ENCODE peak calls at places on chromosomes 12 and 14, in five cellular contexts. Q, F, G, S and O are unnamed samples.

GRCh38 chr12:42163913-42164312 is 19.2 kb upstream of the GXYLT1 start:
- DNase-seq in S (no peak), Q (no peak), G (no peak), F (no peak), O (no peak)

GRCh38 chr12:129241852-129242251 is 388.6 kb downstream of the GLT1D1 start:
- DNase-seq in G (no peak), F (no peak), Q (no peak), S (no peak), O (no peak)

GRCh38 chr14:36521598-36522345 is 1.7 kb upstream of the NKX2-1 start:
- DNase-seq in Q (no peak), G (no peak), F (no peak), S (no peak), O (no peak)

GRCh38 chr12:90343966-90344365 is 611.0 kb downstream of the CCER1 start:
- DNase-seq in Q (no peak), F (no peak), G (no peak), S (no peak), O (no peak)

GRCh38 chr14:24072436-24072835 is 1.1 kb downstream of the CPNE6 start:
- DNase-seq in F (no peak), G (no peak), S (no peak), Q (no peak), O (no peak)

GRCh38 chr12:2372178-2372577 is 319.4 kb downstream of the CACNA1C start:
- DNase-seq in S (no peak), G (no peak), F (no peak), Q (no peak), O (no peak)

GRCh38 chr12:49983892-49984291 is 11.1 kb downstream of the AQP6 start:
- DNase-seq in F (peak; percentile 60), G (no peak), S (peak; percentile 92), Q (no peak), O (peak; percentile 85)

GRCh38 chr12:26278666-26279065 is 83.3 kb downstream of the SSPN start:
- DNase-seq in S (no peak), F (no peak), Q (no peak), G (no peak), O (no peak)

DNA sequence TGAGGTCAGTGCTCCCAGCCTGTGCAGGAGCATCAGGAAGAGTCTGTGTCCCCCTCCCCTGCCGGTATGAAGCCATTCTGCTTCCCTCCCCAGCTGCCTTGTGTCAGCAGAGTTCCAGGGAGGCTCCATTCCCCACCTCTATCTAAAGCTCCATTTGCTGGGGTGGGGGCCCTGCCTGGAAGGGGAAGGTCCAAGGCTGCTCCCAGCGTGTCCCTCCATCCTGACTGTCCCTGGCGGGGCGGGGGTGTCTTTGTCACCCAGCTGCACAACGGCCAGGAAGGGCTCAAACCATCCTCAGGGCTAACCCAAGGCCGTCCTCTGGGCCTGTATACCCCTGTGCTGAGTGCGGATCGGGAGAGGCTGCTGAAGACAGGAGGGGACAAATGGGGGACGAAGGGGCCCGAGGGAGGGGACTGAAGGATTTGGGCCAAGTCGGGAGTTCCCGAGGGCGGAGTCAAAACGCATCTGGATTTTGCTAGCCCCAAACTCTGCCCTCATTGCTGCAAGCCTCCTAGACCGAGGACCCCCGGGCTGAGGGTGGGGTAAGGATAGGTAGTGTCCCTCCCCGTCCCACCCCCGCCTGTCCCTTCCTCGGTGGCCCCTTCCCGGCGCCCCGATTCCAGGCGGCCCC is 737 bp upstream of the ACVRL1 start:
- DNase-seq in F (no peak), S (no peak), G (no peak), Q (no peak), O (no peak)
- H3K4me3 ChIP-seq in F (peak overlapping the region; percentile 51), S (no peak overlapping the region), G (peak overlapping the region; percentile 65), Q (peak overlapping the region; percentile 78), O (peak overlapping the region; percentile 48)

GRCh38 chr14:55111122-55111705 is 17.8 kb upstream of the LGALS3 start:
- DNase-seq in F (no peak), S (no peak), G (no peak), Q (no peak), O (no peak)
- TF ChIP-seq CTCF in F (no peak), S (no peak), G (no peak), Q (no peak), O (no peak)

DNA sequence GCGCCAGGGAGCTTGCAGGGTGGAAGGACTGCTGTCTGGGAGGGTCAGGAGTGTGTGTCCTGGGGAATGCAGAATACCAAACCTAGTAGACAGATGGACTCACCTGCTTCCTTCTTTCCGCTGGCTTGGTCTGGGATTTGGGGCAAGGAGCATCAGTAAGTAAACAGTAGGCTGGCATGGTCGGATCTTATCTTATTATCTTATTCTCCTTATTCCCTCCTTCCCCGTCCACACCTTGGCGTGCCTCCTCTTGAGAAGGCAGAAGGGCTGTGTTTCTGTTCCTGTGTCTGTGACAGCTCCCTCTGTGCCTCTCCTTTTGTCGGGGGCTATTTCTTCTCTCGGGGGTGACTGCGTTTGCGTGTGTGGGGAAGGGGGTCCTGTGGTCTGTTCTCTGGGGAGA is 4.1 kb downstream of the KRT86 start:
- DNase-seq in G (no peak), Q (no peak), S (no peak), F (no peak), O (no peak)
- H3K4me3 ChIP-seq in G (peak overlapping the region; percentile 56), Q (no peak overlapping the region), S (no peak overlapping the region), F (no peak overlapping the region), O (no peak overlapping the region)

GRCh38 chr14:28012629-28013415 is 753.8 kb upstream of the FOXG1 start:
- DNase-seq in S (no peak), F (no peak), Q (no peak), G (no peak), O (no peak)
- TF ChIP-seq CTCF in S (no peak), F (no peak), Q (no peak), G (no peak), O (no peak)